ENCODE peak calls at places on chromosomes 4 and X, in six cellular contexts. Y, I, J, P, D and K are unnamed samples.

GRCh38 chr4:73086095-73086869 is 16.8 kb upstream of the COX18 start:
- DNase-seq in Y (no peak), I (no peak), J (no peak), P (no peak), D (no peak), K (no peak)

GRCh38 chrX:9396930-9397329 is 67.9 kb upstream of the TBL1X start:
- DNase-seq in Y (no peak), I (no peak), J (peak), P (no peak), D (peak), K (no peak)

GRCh38 chr4:17236686-17237085 is 275.2 kb downstream of the QDPR start:
- DNase-seq in Y (no peak), I (no peak), J (no peak), P (no peak), D (no peak), K (no peak)

GRCh38 chr4:78138252-78138651 is 81.1 kb downstream of the FRAS1 start:
- DNase-seq in Y (no peak), I (no peak), J (no peak), P (no peak), D (peak), K (no peak)

GRCh38 chr4:16496501-16496900 is 270.2 kb upstream of the TAPT1 start:
- DNase-seq in Y (no peak), I (no peak), J (no peak), P (no peak), D (no peak), K (no peak)

GRCh38 chr4:80424225-80424581 is 88.7 kb downstream of the CFAP299 start:
- DNase-seq in Y (no peak), I (no peak), J (no peak), P (no peak), D (no peak), K (no peak)

GRCh38 chrX:137855490-137855889 is 289.6 kb downstream of the ZIC3 start:
- DNase-seq in Y (no peak), I (no peak), J (no peak), P (no peak), D (no peak), K (no peak)

GRCh38 chr4:47263721-47264120 is 199.8 kb downstream of the COMMD8 start:
- DNase-seq in Y (no peak), I (no peak), J (no peak), P (no peak), D (no peak), K (no peak)

GRCh38 chr4:7806724-7807123 is 132.9 kb downstream of the AFAP1 start:
- DNase-seq in Y (no peak), I (no peak), J (no peak), P (no peak), D (no peak), K (no peak)

GRCh38 chr4:159505275-159505975 is 402.5 kb downstream of the RAPGEF2 start:
- DNase-seq in Y (no peak), I (no peak), J (no peak), P (no peak), D (no peak), K (no peak)

DNA sequence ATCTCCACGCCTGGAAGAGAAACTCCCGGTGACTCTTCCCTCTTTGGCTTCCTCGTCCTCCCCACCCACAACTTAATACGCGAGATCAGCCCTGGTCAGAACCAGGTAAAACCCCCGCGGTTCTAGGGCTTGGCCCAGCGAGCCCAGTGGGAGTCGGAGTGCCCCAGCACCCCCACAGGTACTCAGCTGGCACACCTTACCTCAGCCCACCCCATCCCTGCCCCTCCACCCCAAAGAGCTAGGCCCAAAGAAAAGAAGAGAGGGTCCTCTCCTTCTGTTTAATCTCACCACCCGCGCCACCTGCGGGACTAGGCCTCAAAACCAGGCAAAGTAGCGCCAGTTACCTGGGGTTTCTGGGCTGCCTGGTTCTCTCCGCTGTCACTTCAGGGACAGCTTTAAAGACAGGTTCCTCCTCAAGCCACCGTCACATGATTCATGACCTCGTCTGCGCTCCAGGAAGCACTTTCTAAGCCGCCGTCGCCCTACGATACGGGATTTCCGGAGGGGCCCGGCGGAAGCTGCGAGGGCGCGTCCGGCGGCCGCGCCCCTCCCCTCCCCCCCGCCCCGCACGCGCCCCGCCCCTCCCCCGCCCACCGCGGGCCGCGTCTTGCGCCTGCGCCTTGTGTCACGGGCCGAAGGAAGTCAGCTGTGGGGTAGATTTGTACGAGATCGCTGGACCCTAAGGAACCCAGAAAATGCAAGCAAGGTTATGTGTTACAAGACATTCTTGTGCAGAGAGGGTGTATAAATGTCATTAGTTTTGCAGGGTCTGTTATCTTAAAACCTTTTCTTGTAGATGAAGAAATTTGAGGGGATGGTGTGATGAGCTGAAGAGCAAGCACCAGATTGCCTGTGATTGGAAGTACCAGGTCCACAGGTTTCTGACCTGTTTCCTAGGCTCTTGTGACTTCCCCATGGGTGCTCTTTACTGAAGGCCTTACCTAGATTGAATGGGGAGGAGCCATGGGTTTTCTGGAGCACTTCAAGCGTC is at the start of gene LAMTOR3:
- DNase-seq in Y (peak), I (peak), J (peak), P (peak), D (peak), K (peak)
- TF ChIP-seq EP300 in Y (no peak), I (no peak), J (no peak), P (no peak), D (no peak), K (no peak)

GRCh38 chrX:117977521-117977920 is 139.1 kb downstream of the KLHL13 start:
- DNase-seq in Y (no peak), I (no peak), J (no peak), P (no peak), D (no peak), K (no peak)

GRCh38 chrX:117969337-117969736 is 147.3 kb downstream of the KLHL13 start:
- DNase-seq in Y (no peak), I (no peak), J (no peak), P (no peak), D (no peak), K (no peak)

GRCh38 chrX:117973175-117974075 is 143.2 kb downstream of the KLHL13 start:
- DNase-seq in Y (no peak), I (no peak), J (no peak), P (no peak), D (no peak), K (no peak)

GRCh38 chrX:117969782-117970181 is 146.8 kb downstream of the KLHL13 start:
- DNase-seq in Y (no peak), I (no peak), J (no peak), P (no peak), D (peak), K (no peak)

DNA sequence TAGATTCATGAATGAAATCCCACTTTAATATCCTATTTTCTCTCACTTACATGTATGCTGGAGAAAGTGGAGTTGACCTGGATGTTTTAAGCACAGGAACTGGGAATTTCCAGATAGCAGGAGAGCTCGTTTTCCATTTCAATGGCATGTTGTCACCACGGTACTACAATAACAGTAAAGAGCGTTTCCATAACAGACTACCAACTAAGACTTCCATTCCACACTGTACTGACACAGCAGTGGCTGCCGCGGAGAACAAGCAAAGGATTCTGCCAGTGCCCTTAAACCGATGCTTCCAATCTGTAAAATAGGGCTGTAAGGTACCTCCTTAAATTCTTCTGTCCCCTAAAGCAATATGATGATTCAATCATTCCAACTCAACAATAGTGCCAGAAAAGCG is 143.9 kb downstream of the KLHL13 start:
- DNase-seq in Y (no peak), I (no peak), J (no peak), P (no peak), D (no peak), K (no peak)
- TF ChIP-seq EP300 in Y (no peak), I (no peak), J (no peak), P (no peak), D (no peak), K (no peak)

DNA sequence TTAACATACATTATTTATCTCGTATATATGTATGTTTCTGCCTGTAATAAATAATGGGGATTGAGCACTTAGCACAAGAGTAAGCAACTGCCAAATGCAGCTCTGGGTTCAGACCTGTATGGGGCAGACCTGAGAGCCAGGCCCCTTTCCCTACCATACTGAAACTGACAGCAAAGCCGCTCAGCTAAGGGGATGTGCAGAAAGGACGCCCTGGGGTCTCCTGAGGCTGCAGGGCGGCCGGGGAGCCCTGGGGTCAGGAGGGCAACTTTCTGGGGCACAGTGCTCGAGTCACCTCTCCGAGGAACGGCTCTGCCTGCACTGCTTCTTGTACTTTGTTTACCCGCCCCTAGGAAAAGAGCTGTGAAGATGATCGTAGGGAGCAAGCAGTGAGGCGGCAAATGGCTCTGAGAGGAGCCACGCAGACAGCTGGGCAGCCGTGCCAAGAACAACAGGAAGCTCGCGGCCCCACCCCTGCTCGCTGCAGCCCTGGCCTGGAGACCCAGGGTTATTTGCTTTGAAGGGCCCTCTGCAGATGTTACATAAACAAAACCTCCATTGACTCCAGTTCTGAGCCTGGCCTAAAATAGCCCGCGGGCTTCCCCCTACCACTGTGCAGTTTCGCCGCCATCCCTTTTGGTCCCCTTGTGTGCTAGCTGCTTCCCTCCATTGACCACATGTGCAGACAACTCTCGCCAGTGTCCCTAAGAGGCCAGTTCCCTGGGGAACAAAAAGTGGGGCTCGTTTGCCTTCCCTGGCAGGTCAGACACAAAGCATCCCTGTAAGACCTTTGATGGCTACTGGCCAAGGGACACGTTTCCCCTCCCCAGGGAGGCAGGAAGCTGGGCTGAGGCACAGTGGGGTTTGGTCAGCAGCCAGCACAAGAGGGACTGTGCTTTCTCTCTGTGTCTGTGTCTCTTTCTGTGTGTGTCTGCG is 111.3 kb upstream of the LNX1 start:
- DNase-seq in Y (peak), I (peak), J (peak), P (peak), D (peak), K (peak)
- TF ChIP-seq EP300 in Y (no peak), I (no peak), J (no peak), P (no peak), D (no peak), K (no peak)

GRCh38 chr4:71847300-71847699 is 63.4 kb upstream of the GC start:
- DNase-seq in Y (no peak), I (no peak), J (no peak), P (no peak), D (no peak), K (no peak)
- TF ChIP-seq EP300 in Y (no peak), I (no peak), J (no peak), P (no peak), D (no peak), K (no peak)

GRCh38 chr4:21191304-21191703 is 491.0 kb downstream of the PACRGL start:
- DNase-seq in Y (no peak), I (no peak), J (no peak), P (no peak), D (no peak), K (no peak)
- TF ChIP-seq EP300 in Y (no peak), I (no peak), J (no peak), P (no peak), D (no peak), K (no peak)

GRCh38 chr4:55837903-55838302 is 15.5 kb upstream of the EXOC1 start:
- DNase-seq in Y (no peak), I (no peak), J (no peak), P (no peak), D (no peak), K (no peak)

GRCh38 chr4:55840956-55841355 is 12.5 kb upstream of the EXOC1 start:
- DNase-seq in Y (no peak), I (no peak), J (no peak), P (no peak), D (no peak), K (no peak)

GRCh38 chr4:55834086-55834795 is 14.7 kb downstream of the EXOC1L start:
- DNase-seq in Y (no peak), I (no peak), J (no peak), P (no peak), D (no peak), K (no peak)

GRCh38 chr4:55838356-55838755 is 15.1 kb upstream of the EXOC1 start:
- DNase-seq in Y (no peak), I (no peak), J (no peak), P (no peak), D (no peak), K (no peak)

DNA sequence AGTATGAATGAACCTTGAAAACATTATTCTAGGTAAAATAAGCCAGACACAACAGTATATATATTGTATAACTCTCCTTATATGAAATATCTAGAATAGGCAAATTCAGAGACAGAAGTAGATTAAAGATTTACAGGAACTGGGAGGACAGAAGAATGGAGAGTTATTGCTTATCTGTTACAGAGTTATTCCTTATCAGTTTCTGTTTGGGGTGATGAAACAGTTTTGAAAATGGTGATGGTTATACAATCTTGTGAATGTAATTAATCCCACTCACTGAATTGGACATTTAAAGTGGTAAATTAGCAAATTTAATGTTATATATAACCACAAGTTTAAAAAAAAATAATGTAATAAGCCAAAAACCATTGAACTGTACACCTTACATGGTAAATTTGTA is 14.5 kb upstream of the EXOC1 start:
- DNase-seq in Y (no peak), I (no peak), J (no peak), P (no peak), D (no peak), K (no peak)
- TF ChIP-seq EP300 in Y (no peak), I (no peak), J (no peak), P (no peak), D (no peak), K (no peak)